ENCODE peak calls at places on chromosome 20, in six cellular contexts. S is GM23338, V is H1, P is HCT116, U is endothelial cell of umbilical vein, I is GM12878. E is an unnamed sample.

GRCh38 chr20:41783423-41784220 is 165.4 kb upstream of the CHD6 start:
- DNase-seq in S (no peak), V (no peak), P (no peak), U (no peak), I (peak), E (no peak)

GRCh38 chr20:36181934-36182603 is 27.5 kb downstream of the EPB41L1 start:
- DNase-seq in S (no peak), V (no peak), P (no peak), U (peak), I (no peak), E (no peak)

GRCh38 chr20:51237278-51237677 is 214.4 kb upstream of the KCNG1 start:
- DNase-seq in S (no peak), V (no peak), P (no peak), U (no peak), I (no peak), E (no peak)

GRCh38 chr20:43531091-43531443 is 23.6 kb downstream of the L3MBTL1 start:
- DNase-seq in S (no peak), V (no peak), P (no peak), U (no peak), I (no peak), E (no peak)

GRCh38 chr20:48697845-48698491 is 129.8 kb downstream of the PREX1 start:
- DNase-seq in S (no peak), V (no peak), P (no peak), U (peak), I (no peak), E (no peak)

GRCh38 chr20:38833857-38834164 is 28.3 kb downstream of the PPP1R16B start:
- DNase-seq in S (no peak), V (no peak), P (no peak), U (no peak), I (no peak), E (no peak)

GRCh38 chr20:34511891-34512265 is 4.3 kb upstream of the DYNLRB1 start:
- DNase-seq in S (no peak), V (no peak), P (no peak), U (no peak), I (no peak), E (no peak)

GRCh38 chr20:11901127-11901526 is 16.6 kb upstream of the BTBD3 start:
- DNase-seq in S (peak), V (no peak), P (no peak), U (no peak), I (no peak), E (no peak)

GRCh38 chr20:10984899-10985298 is 311.1 kb upstream of the JAG1 start:
- DNase-seq in S (no peak), V (no peak), P (no peak), U (no peak), I (no peak), E (no peak)

GRCh38 chr20:40843251-40843650 is 154.2 kb upstream of the MAFB start:
- DNase-seq in S (no peak), V (no peak), P (no peak), U (no peak), I (no peak), E (no peak)

GRCh38 chr20:37220255-37220654 is 40.9 kb upstream of the MROH8 start:
- DNase-seq in S (no peak), V (no peak), P (no peak), U (no peak), I (no peak), E (no peak)

GRCh38 chr20:15119852-15120251 is 782.4 kb upstream of the FLRT3 start:
- DNase-seq in S (no peak), V (no peak), P (no peak), U (no peak), I (no peak), E (no peak)

GRCh38 chr20:50510706-50511401 is 671 bp downstream of the PTPN1 start:
- DNase-seq in S (peak), V (no peak), P (no peak), U (peak), I (no peak), E (no peak)

GRCh38 chr20:36856691-36857635 is 19.0 kb upstream of the TLDC2 start:
- DNase-seq in S (no peak), V (no peak), P (no peak), U (peak), I (no peak), E (no peak)

GRCh38 chr20:35870541-35871307 is 83.6 kb downstream of the SCAND1 start:
- DNase-seq in S (no peak), V (no peak), P (no peak), U (no peak), I (no peak), E (no peak)

GRCh38 chr20:63290136-63290676 is 2.8 kb upstream of the COL20A1 start:
- DNase-seq in S (no peak), V (no peak), P (no peak), U (no peak), I (no peak), E (no peak)
- TF ChIP-seq POLR2AphosphoS5 in S (no peak), V (no peak), P (no peak), U (peak), I (no peak), E (peak)

GRCh38 chr20:46253391-46253790 is 54.9 kb downstream of the CDH22 start:
- DNase-seq in S (peak), V (no peak), P (peak), U (no peak), I (no peak), E (no peak)

GRCh38 chr20:46252352-46253091 is 55.8 kb downstream of the CDH22 start:
- DNase-seq in S (no peak), V (no peak), P (no peak), U (no peak), I (no peak), E (no peak)

GRCh38 chr20:46249671-46250070 is 58.6 kb downstream of the CDH22 start:
- DNase-seq in S (no peak), V (no peak), P (no peak), U (no peak), I (no peak), E (no peak)

GRCh38 chr20:46250772-46251171 is 57.5 kb downstream of the CDH22 start:
- DNase-seq in S (no peak), V (no peak), P (no peak), U (no peak), I (no peak), E (no peak)

DNA sequence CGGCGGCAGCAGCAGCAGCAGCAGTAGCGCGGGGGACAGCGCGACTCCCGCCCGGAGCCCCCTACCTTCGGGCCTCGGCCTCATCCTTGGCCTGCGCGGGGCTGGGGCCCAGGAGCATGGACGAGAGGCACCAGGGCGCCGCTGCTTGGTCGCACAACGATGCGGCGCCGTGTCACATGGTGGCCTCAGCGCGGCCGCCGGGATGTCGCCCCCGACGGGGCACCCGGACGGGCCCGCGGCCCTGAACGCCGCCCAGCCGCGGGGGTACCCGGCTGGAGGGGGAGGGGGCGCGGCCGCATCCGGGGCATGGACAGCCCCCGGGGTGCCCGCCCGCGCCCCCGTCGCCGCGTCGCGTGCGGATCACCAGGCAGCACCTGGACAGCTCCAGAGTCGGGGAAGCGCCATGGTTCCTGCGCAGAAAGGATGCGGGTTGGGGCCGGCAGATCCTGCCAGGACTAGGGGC is 57.1 kb downstream of the CDH22 start:
- DNase-seq in S (peak), V (peak), P (no peak), U (no peak), I (no peak), E (no peak)
- TF ChIP-seq EZH2 in S (no peak), V (no peak), P (no peak), U (peak), I (no peak), E (no peak)

GRCh38 chr20:21557246-21557982 is 43.5 kb upstream of the NKX2-2 start:
- DNase-seq in S (no peak), V (no peak), P (no peak), U (no peak), I (no peak), E (no peak)
- TF ChIP-seq POLR2AphosphoS5 in S (no peak), V (no peak), P (no peak), U (no peak), I (no peak), E (no peak)

GRCh38 chr20:63174309-63175030 is 41.5 kb downstream of the YTHDF1 start:
- DNase-seq in S (peak), V (no peak), P (no peak), U (no peak), I (no peak), E (no peak)

GRCh38 chr20:63175031-63175895 is 40.7 kb downstream of the YTHDF1 start:
- DNase-seq in S (no peak), V (no peak), P (no peak), U (no peak), I (no peak), E (no peak)

GRCh38 chr20:63172726-63173125 is 43.2 kb downstream of the YTHDF1 start:
- DNase-seq in S (peak), V (peak), P (peak), U (no peak), I (no peak), E (no peak)

GRCh38 chr20:63171991-63172390 is 43.9 kb downstream of the YTHDF1 start:
- DNase-seq in S (no peak), V (no peak), P (no peak), U (no peak), I (no peak), E (no peak)

DNA sequence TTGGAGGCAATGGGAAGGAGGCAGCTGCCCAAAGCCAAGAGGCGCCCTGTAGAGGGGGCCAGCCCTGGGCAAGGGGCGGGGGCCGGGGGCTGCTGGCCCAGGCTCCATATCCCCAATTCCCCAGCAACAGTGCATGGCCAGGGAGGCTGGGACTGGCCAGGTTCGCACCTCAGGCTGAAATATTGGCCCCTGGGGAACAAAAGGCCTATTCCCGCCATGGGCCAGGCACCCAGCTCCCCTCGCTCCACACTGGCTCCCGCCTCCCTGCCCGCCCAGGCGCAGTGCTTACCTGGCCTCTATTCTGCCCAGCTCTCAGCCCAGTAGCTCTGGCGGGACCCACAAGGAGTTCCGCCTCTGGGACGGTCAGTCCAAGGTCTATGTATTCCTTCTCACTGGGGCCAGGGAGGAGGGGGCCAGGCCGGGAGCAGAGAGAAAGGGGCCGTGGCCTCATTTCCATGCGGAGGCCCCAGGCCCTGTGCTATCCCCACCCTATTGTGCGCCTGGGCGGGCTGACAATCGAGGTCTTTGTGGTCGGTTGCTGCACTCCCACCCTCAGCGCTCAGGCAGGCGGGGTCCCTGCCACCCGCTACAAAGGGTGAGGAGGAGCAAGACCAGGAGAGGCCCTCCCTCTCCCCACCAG is 42.3 kb downstream of the YTHDF1 start:
- DNase-seq in S (no peak), V (no peak), P (no peak), U (no peak), I (no peak), E (no peak)
- TF ChIP-seq EZH2 in S (no peak), V (no peak), P (no peak), U (no peak), I (no peak), E (no peak)

GRCh38 chr20:59001449-59002171 is 5.4 kb downstream of the CTSZ start:
- DNase-seq in S (no peak), V (no peak), P (no peak), U (no peak), I (no peak), E (no peak)
- TF ChIP-seq POLR2AphosphoS5 in S (no peak), V (no peak), P (no peak), U (no peak), I (peak), E (no peak)

DNA sequence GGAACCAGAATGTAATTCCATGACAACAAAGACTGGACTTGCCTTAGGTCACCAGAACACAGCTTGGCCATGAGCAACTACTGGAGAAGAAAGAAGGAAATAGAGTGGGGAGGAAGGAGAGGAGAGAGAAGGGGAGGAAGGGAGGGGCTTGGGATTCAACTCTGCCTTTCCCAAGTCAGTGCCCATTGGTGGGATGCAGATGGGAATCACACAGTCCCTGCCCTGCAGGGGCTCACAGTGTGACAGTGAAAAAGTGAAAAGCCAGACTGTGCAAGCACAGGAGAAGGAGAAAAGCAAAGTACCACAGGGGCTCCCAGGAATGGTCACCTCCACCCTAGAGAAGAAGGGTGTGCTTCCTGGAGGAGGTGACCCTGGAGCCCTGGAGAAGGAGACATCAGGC is 14.0 kb downstream of the RIMS4 start:
- DNase-seq in S (no peak), V (no peak), P (no peak), U (no peak), I (no peak), E (no peak)
- TF ChIP-seq EZH2 in S (no peak), V (no peak), P (no peak), U (no peak), I (no peak), E (no peak)

DNA sequence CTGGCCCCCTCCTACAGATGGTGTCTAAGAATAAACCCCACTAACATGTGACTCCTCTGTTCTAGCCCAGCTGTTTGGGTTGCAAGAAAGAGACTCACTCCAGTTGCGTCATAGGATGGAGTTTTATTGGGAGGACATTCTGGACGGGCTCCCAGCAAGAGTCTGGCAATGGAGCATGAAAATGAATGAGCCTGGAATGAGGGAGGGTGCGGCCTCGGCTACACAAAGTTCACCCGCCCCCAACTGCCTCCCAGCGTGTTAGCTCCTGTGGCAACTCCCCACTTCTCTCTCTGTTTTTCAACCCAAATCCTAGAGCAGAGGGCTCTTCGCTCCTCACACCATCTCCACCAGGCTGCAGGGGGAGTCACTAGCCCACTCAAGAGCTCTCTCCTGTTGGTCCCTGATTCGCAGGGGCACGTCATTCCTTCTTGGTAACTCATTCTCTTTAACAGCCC is 5.1 kb upstream of the ADAM33 start:
- DNase-seq in S (no peak), V (no peak), P (no peak), U (no peak), I (no peak), E (no peak)
- TF ChIP-seq POLR2AphosphoS5 in S (no peak), V (no peak), P (no peak), U (no peak), I (no peak), E (no peak)

DNA sequence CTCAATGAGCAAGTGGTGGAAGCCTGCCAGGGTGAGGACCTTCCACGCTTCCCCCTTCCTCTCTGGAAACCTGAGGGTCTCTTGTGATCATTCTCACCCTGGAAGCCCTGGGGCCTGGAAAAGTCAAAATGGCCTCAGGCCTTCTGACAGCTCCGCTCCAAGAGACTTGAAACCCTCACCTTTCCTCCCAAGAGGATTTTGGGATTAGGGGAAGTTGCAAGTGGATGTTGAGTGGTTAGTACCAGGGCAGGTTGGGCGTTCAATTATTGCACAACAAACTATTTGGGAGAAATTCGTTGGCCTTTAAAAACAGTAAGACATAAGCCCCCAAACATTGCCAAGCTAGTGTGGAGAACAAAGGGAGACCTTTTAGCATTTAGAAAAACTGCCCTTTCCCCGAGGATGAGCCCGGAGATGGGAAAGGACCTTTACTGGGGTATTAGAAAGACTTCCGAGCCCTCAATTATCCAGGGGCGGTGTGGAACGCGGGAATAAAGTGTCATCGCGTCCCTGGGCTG is 4.7 kb downstream of the NKX2-2 start:
- DNase-seq in S (no peak), V (peak), P (no peak), U (no peak), I (no peak), E (no peak)
- TF ChIP-seq EZH2 in S (peak), V (no peak), P (no peak), U (no peak), I (no peak), E (no peak)

GRCh38 chr20:6657111-6657510 is 110.4 kb upstream of the BMP2 start:
- DNase-seq in S (no peak), V (no peak), P (no peak), U (no peak), I (no peak), E (no peak)
- TF ChIP-seq POLR2AphosphoS5 in S (no peak), V (no peak), P (no peak), U (no peak), I (no peak), E (no peak)

GRCh38 chr20:56629464-56630085 is 469 bp downstream of the TFAP2C start:
- DNase-seq in S (peak), V (no peak), P (no peak), U (no peak), I (no peak), E (no peak)

GRCh38 chr20:56631318-56631989 is 2.3 kb downstream of the TFAP2C start:
- DNase-seq in S (peak), V (no peak), P (no peak), U (no peak), I (no peak), E (no peak)

GRCh38 chr20:56630086-56630493 is 984 bp downstream of the TFAP2C start:
- DNase-seq in S (peak), V (peak), P (peak), U (no peak), I (no peak), E (no peak)

GRCh38 chr20:56631990-56632327 is 2.9 kb downstream of the TFAP2C start:
- DNase-seq in S (no peak), V (no peak), P (no peak), U (no peak), I (no peak), E (no peak)

GRCh38 chr20:56630506-56631317 is 1.6 kb downstream of the TFAP2C start:
- DNase-seq in S (peak), V (peak), P (no peak), U (no peak), I (no peak), E (no peak)
- TF ChIP-seq EZH2 in S (peak), V (no peak), P (no peak), U (peak), I (no peak), E (no peak)

E was measured in SK-N-MC.